ENCODE peak calls at places on chromosome 19, in eight cellular contexts. One of them, this sample, is unnamed.

GRCh38 chr19:58170860-58171259 is 12.0 kb upstream of the ZNF274 start:
- DNase-seq in activated naive CD4-positive, alpha-beta T cell treated with anti-CD3 and anti-CD28 coated beads for 36 hours: no peak
- DNase-seq in activated CD4-positive, alpha-beta T cell treated with anti-CD3 and anti-CD28 coated beads, Interleukin-2, amount 50 U/mL, for 24 hours: no peak
- DNase-seq in cerebellum: no peak
- DNase-seq in dermis microvascular lymphatic vessel endothelial cell: peak; percentile 20
- DNase-seq in stimulated activated CD8-positive, alpha-beta memory T cell treated with anti-CD3 and anti-CD28 coated beads, Interleukin-2, amount 100 ng/mL, for 48 hours: no peak
- DNase-seq in activated T-cell treated with anti-CD3 and anti-CD28 coated beads for 48 hours: no peak
- DNase-seq in heart left ventricle: no peak
- DNase-seq in this sample: no peak

GRCh38 chr19:18469245-18470107 is 31.5 kb upstream of the ISYNA1 start:
- DNase-seq in heart left ventricle: peak; percentile 58
- DNase-seq in activated T-cell treated with anti-CD3 and anti-CD28 coated beads for 48 hours: peak; percentile 49
- DNase-seq in cerebellum: peak; percentile 55
- DNase-seq in activated CD4-positive, alpha-beta T cell treated with anti-CD3 and anti-CD28 coated beads, Interleukin-2, amount 50 U/mL, for 24 hours: peak; percentile 44
- DNase-seq in dermis microvascular lymphatic vessel endothelial cell: peak; percentile 68
- DNase-seq in stimulated activated CD8-positive, alpha-beta memory T cell treated with anti-CD3 and anti-CD28 coated beads, Interleukin-2, amount 100 ng/mL, for 48 hours: peak; percentile 52
- DNase-seq in activated naive CD4-positive, alpha-beta T cell treated with anti-CD3 and anti-CD28 coated beads for 36 hours: peak; percentile 72
- DNase-seq in this sample: no peak

GRCh38 chr19:11381535-11382369 is 2.4 kb downstream of the EPOR start:
- DNase-seq in cerebellum: no peak
- DNase-seq in stimulated activated CD8-positive, alpha-beta memory T cell treated with anti-CD3 and anti-CD28 coated beads, Interleukin-2, amount 100 ng/mL, for 48 hours: peak; percentile 82
- DNase-seq in activated T-cell treated with anti-CD3 and anti-CD28 coated beads for 48 hours: peak; percentile 85
- DNase-seq in dermis microvascular lymphatic vessel endothelial cell: peak; percentile 91
- DNase-seq in activated naive CD4-positive, alpha-beta T cell treated with anti-CD3 and anti-CD28 coated beads for 36 hours: peak; percentile 82
- DNase-seq in activated CD4-positive, alpha-beta T cell treated with anti-CD3 and anti-CD28 coated beads, Interleukin-2, amount 50 U/mL, for 24 hours: no peak
- DNase-seq in heart left ventricle: peak; percentile 74
- DNase-seq in this sample: peak; percentile 70

GRCh38 chr19:18725755-18726416 is 42.4 kb downstream of the CRTC1 start:
- DNase-seq in activated T-cell treated with anti-CD3 and anti-CD28 coated beads for 48 hours: no peak
- DNase-seq in cerebellum: no peak
- DNase-seq in dermis microvascular lymphatic vessel endothelial cell: no peak
- DNase-seq in stimulated activated CD8-positive, alpha-beta memory T cell treated with anti-CD3 and anti-CD28 coated beads, Interleukin-2, amount 100 ng/mL, for 48 hours: no peak
- DNase-seq in activated CD4-positive, alpha-beta T cell treated with anti-CD3 and anti-CD28 coated beads, Interleukin-2, amount 50 U/mL, for 24 hours: no peak
- DNase-seq in activated naive CD4-positive, alpha-beta T cell treated with anti-CD3 and anti-CD28 coated beads for 36 hours: no peak
- DNase-seq in heart left ventricle: no peak
- DNase-seq in this sample: no peak

GRCh38 chr19:17909017-17909732 is 23.6 kb upstream of the CCDC124 start:
- DNase-seq in dermis microvascular lymphatic vessel endothelial cell: no peak
- DNase-seq in activated T-cell treated with anti-CD3 and anti-CD28 coated beads for 48 hours: no peak
- DNase-seq in cerebellum: peak; percentile 65
- DNase-seq in activated naive CD4-positive, alpha-beta T cell treated with anti-CD3 and anti-CD28 coated beads for 36 hours: no peak
- DNase-seq in stimulated activated CD8-positive, alpha-beta memory T cell treated with anti-CD3 and anti-CD28 coated beads, Interleukin-2, amount 100 ng/mL, for 48 hours: no peak
- DNase-seq in heart left ventricle: no peak
- DNase-seq in activated CD4-positive, alpha-beta T cell treated with anti-CD3 and anti-CD28 coated beads, Interleukin-2, amount 50 U/mL, for 24 hours: no peak
- DNase-seq in this sample: no peak

GRCh38 chr19:1175020-1175419 is 952 bp upstream of the SBNO2 start:
- DNase-seq in stimulated activated CD8-positive, alpha-beta memory T cell treated with anti-CD3 and anti-CD28 coated beads, Interleukin-2, amount 100 ng/mL, for 48 hours: no peak
- DNase-seq in heart left ventricle: no peak
- DNase-seq in dermis microvascular lymphatic vessel endothelial cell: no peak
- DNase-seq in cerebellum: no peak
- DNase-seq in activated naive CD4-positive, alpha-beta T cell treated with anti-CD3 and anti-CD28 coated beads for 36 hours: no peak
- DNase-seq in activated T-cell treated with anti-CD3 and anti-CD28 coated beads for 48 hours: no peak
- DNase-seq in activated CD4-positive, alpha-beta T cell treated with anti-CD3 and anti-CD28 coated beads, Interleukin-2, amount 50 U/mL, for 24 hours: no peak
- DNase-seq in this sample: no peak

GRCh38 chr19:6220385-6221191 is 59.2 kb downstream of the MLLT1 start:
- DNase-seq in activated T-cell treated with anti-CD3 and anti-CD28 coated beads for 48 hours: no peak
- DNase-seq in cerebellum: peak; percentile 83
- DNase-seq in heart left ventricle: no peak
- DNase-seq in dermis microvascular lymphatic vessel endothelial cell: no peak
- DNase-seq in stimulated activated CD8-positive, alpha-beta memory T cell treated with anti-CD3 and anti-CD28 coated beads, Interleukin-2, amount 100 ng/mL, for 48 hours: no peak
- DNase-seq in activated naive CD4-positive, alpha-beta T cell treated with anti-CD3 and anti-CD28 coated beads for 36 hours: no peak
- DNase-seq in activated CD4-positive, alpha-beta T cell treated with anti-CD3 and anti-CD28 coated beads, Interleukin-2, amount 50 U/mL, for 24 hours: no peak
- DNase-seq in this sample: no peak

GRCh38 chr19:42178791-42179500 is 38.5 kb downstream of the DEDD2 start:
- DNase-seq in stimulated activated CD8-positive, alpha-beta memory T cell treated with anti-CD3 and anti-CD28 coated beads, Interleukin-2, amount 100 ng/mL, for 48 hours: no peak
- DNase-seq in dermis microvascular lymphatic vessel endothelial cell: peak; percentile 15
- DNase-seq in activated naive CD4-positive, alpha-beta T cell treated with anti-CD3 and anti-CD28 coated beads for 36 hours: peak; percentile 15
- DNase-seq in cerebellum: no peak
- DNase-seq in activated CD4-positive, alpha-beta T cell treated with anti-CD3 and anti-CD28 coated beads, Interleukin-2, amount 50 U/mL, for 24 hours: no peak
- DNase-seq in heart left ventricle: no peak
- DNase-seq in activated T-cell treated with anti-CD3 and anti-CD28 coated beads for 48 hours: no peak
- DNase-seq in this sample: no peak

GRCh38 chr19:461664-462551 is 1.1 kb upstream of the SHC2 start:
- DNase-seq in heart left ventricle: peak; percentile 47
- DNase-seq in stimulated activated CD8-positive, alpha-beta memory T cell treated with anti-CD3 and anti-CD28 coated beads, Interleukin-2, amount 100 ng/mL, for 48 hours: no peak
- DNase-seq in activated CD4-positive, alpha-beta T cell treated with anti-CD3 and anti-CD28 coated beads, Interleukin-2, amount 50 U/mL, for 24 hours: no peak
- DNase-seq in cerebellum: peak; percentile 53
- DNase-seq in activated T-cell treated with anti-CD3 and anti-CD28 coated beads for 48 hours: no peak
- DNase-seq in dermis microvascular lymphatic vessel endothelial cell: no peak
- DNase-seq in activated naive CD4-positive, alpha-beta T cell treated with anti-CD3 and anti-CD28 coated beads for 36 hours: peak; percentile 17
- DNase-seq in this sample: no peak

This sample was measured in SW 1271.